ENCODE peak calls at places on chromosomes 2 and 18, in ten cellular contexts. W, U, O, C, Y, Q, X, T, L and Z are unnamed samples. For H3K4me1 and H3K36me3, the result is how much of the 10 kb centered on the place peaks cover.

GRCh38 chr2:48120759-48121242 is 214.5 kb upstream of the FBXO11 start:
- DNase-seq in W (no peak), U (no peak), O (peak), C (no peak), Y (no peak), Q (peak), X (no peak), T (no peak), L (no peak), Z (no peak)

GRCh38 chr2:10444463-10444862 is 3.7 kb downstream of the ODC1 start:
- DNase-seq in W (no peak), U (no peak), O (no peak), C (no peak), Y (no peak), Q (no peak), X (no peak), T (no peak), L (no peak), Z (no peak)

GRCh38 chr2:54041135-54041534 is 70.3 kb upstream of the PSME4 start:
- DNase-seq in W (no peak), U (no peak), O (no peak), C (no peak), Y (no peak), Q (peak), X (no peak), T (no peak), L (no peak), Z (no peak)

GRCh38 chr2:29042581-29043075 is 31.7 kb downstream of the PCARE start:
- DNase-seq in W (no peak), U (no peak), O (peak), C (no peak), Y (peak), Q (no peak), X (no peak), T (no peak), L (no peak), Z (peak)

GRCh38 chr2:229170907-229171306 is 100.2 kb downstream of the PID1 start:
- DNase-seq in W (no peak), U (no peak), O (peak), C (no peak), Y (no peak), Q (no peak), X (no peak), T (no peak), L (no peak), Z (peak)

GRCh38 chr18:73895701-73896100 is 251.9 kb downstream of the FBXO15 start:
- DNase-seq in W (no peak), U (no peak), O (no peak), C (no peak), Y (no peak), Q (peak), X (peak), T (no peak), L (no peak), Z (no peak)

GRCh38 chr2:71466301-71467179 is 13.2 kb downstream of the DYSF start:
- DNase-seq in W (no peak), U (no peak), O (no peak), C (no peak), Y (peak), Q (no peak), X (peak), T (no peak), L (no peak), Z (peak)

GRCh38 chr2:139916822-139917221 is 1136.6 kb upstream of the NXPH2 start:
- DNase-seq in W (no peak), U (no peak), O (no peak), C (no peak), Y (peak), Q (no peak), X (no peak), T (no peak), L (no peak), Z (no peak)

GRCh38 chr2:207107551-207107950 is 58.2 kb downstream of the KLF7 start:
- DNase-seq in W (no peak), U (no peak), O (no peak), C (no peak), Y (no peak), Q (peak), X (no peak), T (no peak), L (no peak), Z (no peak)
- H3K4me1 ChIP-seq in W (under half), U (under half), O (under half), C (under half), Y (under half), Q (under half), X (under half), T (under half), L (under half), Z (under half)

DNA sequence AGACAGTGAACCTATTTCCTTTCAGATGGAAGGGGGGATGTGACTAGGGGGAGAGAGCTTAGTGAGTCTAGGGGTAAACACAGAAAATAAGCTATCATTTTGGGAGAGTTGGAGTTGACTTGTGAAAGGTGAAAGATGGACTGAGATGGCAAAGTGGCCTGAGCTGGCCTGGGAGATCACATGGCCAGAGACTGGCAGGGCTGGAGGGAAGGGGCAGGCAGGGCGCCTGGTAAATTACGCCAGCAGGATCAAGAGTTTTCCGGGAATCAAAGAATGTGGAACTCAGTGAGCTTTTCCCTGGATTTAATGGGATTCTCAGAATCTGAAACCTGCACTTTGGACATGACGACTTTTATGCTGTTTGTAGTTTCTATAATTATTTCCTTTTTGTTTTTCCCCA is 841 bp upstream of the CFAP65 start:
- DNase-seq in W (no peak), U (no peak), O (no peak), C (no peak), Y (no peak), Q (no peak), X (no peak), T (no peak), L (no peak), Z (no peak)
- H3K36me3 ChIP-seq in W (under half), U (under half), O (under half), C (under half), Y (under half), Q (under half), X (under half), T (under half), L (under half), Z (under half)

DNA sequence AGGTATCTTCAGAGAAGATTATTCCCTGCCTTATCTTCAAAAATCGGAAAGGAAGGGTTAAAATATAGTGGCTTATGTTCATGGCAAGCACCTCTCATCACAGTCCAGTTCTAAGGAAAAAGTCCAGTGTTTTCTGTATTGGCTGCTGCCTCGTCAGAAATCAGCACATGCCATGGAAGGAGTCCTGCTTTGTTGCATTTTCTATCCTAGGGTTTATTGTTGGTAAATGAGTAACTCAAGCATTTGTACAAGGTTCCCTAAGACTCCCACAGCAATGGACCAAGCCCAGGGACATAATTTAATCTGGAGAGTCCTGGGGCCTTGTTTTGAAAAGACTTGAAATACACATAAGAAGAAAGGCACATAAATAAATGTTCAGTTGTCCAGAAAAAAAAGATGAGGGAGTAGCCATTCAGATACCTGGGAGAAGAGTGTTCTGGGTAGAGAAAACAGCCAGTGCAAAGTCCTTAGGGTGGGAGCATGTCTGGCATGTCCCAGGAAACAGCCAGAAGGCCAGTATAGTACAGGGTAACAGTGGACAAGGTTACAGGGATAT is 26.4 kb downstream of the NBEAL1 start:
- DNase-seq in W (no peak), U (peak), O (no peak), C (no peak), Y (no peak), Q (no peak), X (no peak), T (no peak), L (no peak), Z (peak)
- H3K27ac ChIP-seq in W (peak), U (peak), O (no peak), C (no peak), Y (no peak), Q (no peak), X (no peak), T (no peak), L (no peak), Z (peak)

GRCh38 chr2:146990311-146990781 is 854.5 kb upstream of the ACVR2A start:
- DNase-seq in W (no peak), U (no peak), O (peak), C (no peak), Y (peak), Q (no peak), X (no peak), T (no peak), L (no peak), Z (no peak)
- H3K4me1 ChIP-seq in W (under half), U (under half), O (under half), C (under half), Y (under half), Q (under half), X (under half), T (under half), L (under half), Z (under half)

GRCh38 chr2:135169900-135170753 is 118.0 kb downstream of the RAB3GAP1 start:
- DNase-seq in W (no peak), U (no peak), O (no peak), C (no peak), Y (no peak), Q (no peak), X (no peak), T (no peak), L (peak), Z (no peak)
- H3K36me3 ChIP-seq in W (under half), U (under half), O (under half), C (under half), Y (under half), Q (under half), X (under half), T (under half), L (under half), Z (under half)

GRCh38 chr18:63438181-63438580 is 15.9 kb upstream of the VPS4B start:
- DNase-seq in W (no peak), U (no peak), O (peak), C (no peak), Y (no peak), Q (no peak), X (no peak), T (no peak), L (no peak), Z (no peak)
- H3K27ac ChIP-seq in W (no peak), U (no peak), O (no peak), C (no peak), Y (no peak), Q (no peak), X (no peak), T (no peak), L (no peak), Z (no peak)